ENCODE peak calls at places on chromosomes 16 and 17, in six cellular contexts. X is caudate nucleus; J is suprapubic skin; C is CD8-positive, alpha-beta memory T cell; A is heart right ventricle; K is adrenal gland. W is an unnamed sample.

GRCh38 chr17:17836818-17837379 is at the start of gene SREBF1:
- DNase-seq in X (peak), J (no peak), C (peak), A (peak), K (peak), W (peak)

GRCh38 chr16:24683847-24684493 is 45.5 kb upstream of the TNRC6A start:
- DNase-seq in X (no peak), J (no peak), C (no peak), A (no peak), K (no peak), W (no peak)

GRCh38 chr16:58032710-58033293 is 7.2 kb downstream of the MMP15 start:
- DNase-seq in X (peak), J (no peak), C (no peak), A (peak), K (peak), W (no peak)

GRCh38 chr17:68993112-68993511 is 37.9 kb upstream of the ABCA8 start:
- DNase-seq in X (no peak), J (no peak), C (no peak), A (no peak), K (peak), W (no peak)

GRCh38 chr16:79469999-79470398 is 130.5 kb downstream of the MAF start:
- DNase-seq in X (no peak), J (no peak), C (no peak), A (peak), K (peak), W (no peak)

GRCh38 chr16:50425648-50426047 is 56.9 kb upstream of the BRD7 start:
- DNase-seq in X (no peak), J (no peak), C (no peak), A (no peak), K (no peak), W (no peak)

GRCh38 chr17:1315409-1315808 is 35.9 kb downstream of the TRARG1 start:
- DNase-seq in X (no peak), J (no peak), C (no peak), A (peak), K (no peak), W (no peak)

GRCh38 chr16:85982563-85982939 is 83.6 kb downstream of the IRF8 start:
- DNase-seq in X (no peak), J (peak), C (no peak), A (peak), K (peak), W (peak)

GRCh38 chr17:77407321-77408277 is 266.8 kb downstream of the SEC14L1 start:
- DNase-seq in X (no peak), J (no peak), C (no peak), A (no peak), K (no peak), W (no peak)

GRCh38 chr17:50863221-50863843 is 2.8 kb downstream of the TOB1 start:
- DNase-seq in X (peak), J (no peak), C (no peak), A (no peak), K (peak), W (peak)

GRCh38 chr17:28381141-28381825 is 9.8 kb downstream of the SARM1 start:
- DNase-seq in X (no peak), J (peak), C (no peak), A (no peak), K (no peak), W (no peak)

GRCh38 chr17:3033248-3033640 is 30.2 kb downstream of the OR1D5 start:
- DNase-seq in X (no peak), J (peak), C (no peak), A (no peak), K (no peak), W (no peak)

DNA sequence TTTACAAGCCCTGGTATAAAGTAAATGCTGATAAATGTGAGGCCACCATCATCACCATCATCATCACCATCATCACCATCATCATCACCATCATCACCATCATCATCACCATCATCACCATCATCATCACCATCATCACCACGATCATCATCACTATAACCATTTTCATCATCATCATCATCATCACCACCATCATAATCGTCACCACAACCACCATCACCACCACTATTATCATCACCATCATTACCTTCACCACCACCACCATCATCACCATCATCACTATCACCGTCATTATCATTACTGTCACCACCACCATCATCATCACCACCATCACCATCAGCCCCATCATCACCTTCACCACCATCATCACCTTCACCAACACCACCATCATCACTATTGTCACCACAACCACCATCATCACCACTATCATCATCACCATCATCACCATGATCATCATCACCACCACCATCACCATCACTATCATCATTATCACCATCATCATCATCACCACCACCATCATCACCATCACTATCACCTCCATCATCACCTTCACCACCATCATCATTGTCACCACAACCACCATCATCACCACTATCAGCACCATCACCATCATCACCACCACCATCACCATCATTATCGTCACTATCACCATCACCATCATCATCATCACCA is 16.6 kb upstream of the ZNF469 start:
- DNase-seq in X (no peak), J (no peak), C (no peak), A (no peak), K (no peak), W (no peak)
- H3K27ac ChIP-seq in X (no peak), J (no peak), C (no peak), A (no peak), K (no peak), W (no peak)

GRCh38 chr17:49157784-49158183 is 25.2 kb downstream of the B4GALNT2 start:
- DNase-seq in X (no peak), J (no peak), C (no peak), A (no peak), K (no peak), W (no peak)

GRCh38 chr17:49151996-49152395 is 19.4 kb downstream of the B4GALNT2 start:
- DNase-seq in X (no peak), J (no peak), C (no peak), A (no peak), K (no peak), W (no peak)

DNA sequence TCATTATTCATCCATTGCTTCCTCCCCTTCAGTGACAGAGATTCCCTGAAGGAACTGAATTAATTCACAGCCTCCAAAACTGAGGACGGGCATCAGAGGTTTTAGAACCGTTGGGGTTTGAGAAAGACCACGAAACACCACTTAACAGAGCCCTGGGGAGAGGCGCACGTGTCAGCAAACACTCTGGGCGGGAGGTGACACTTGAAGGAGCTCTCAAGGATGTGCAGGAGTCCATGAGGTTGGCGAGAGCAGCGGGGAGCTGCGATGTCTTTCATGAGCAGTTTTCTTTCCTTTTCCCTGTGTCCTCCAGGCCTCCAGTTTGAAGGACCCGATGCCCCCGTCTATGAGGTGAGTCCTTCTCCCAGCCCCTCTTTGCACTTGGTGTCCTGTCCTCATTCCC is 23.7 kb downstream of the B4GALNT2 start:
- DNase-seq in X (no peak), J (no peak), C (no peak), A (no peak), K (no peak), W (no peak)
- H3K27ac ChIP-seq in X (no peak), J (no peak), C (no peak), A (no peak), K (no peak), W (no peak)

GRCh38 chr16:55384848-55385247 is 60.8 kb downstream of the IRX6 start:
- DNase-seq in X (no peak), J (no peak), C (no peak), A (no peak), K (no peak), W (no peak)
- H3K27ac ChIP-seq in X (no peak), J (no peak), C (no peak), A (peak), K (no peak), W (no peak)

GRCh38 chr17:40914456-40914855 is 23.0 kb downstream of the KRT23 start:
- DNase-seq in X (no peak), J (no peak), C (no peak), A (no peak), K (no peak), W (no peak)

GRCh38 chr17:40915721-40916256 is 21.7 kb downstream of the KRT23 start:
- DNase-seq in X (no peak), J (no peak), C (no peak), A (no peak), K (no peak), W (no peak)

GRCh38 chr17:40912506-40913220 is 24.8 kb downstream of the KRT23 start:
- DNase-seq in X (no peak), J (no peak), C (no peak), A (no peak), K (no peak), W (no peak)

GRCh38 chr17:40916366-40916765 is 21.1 kb downstream of the KRT23 start:
- DNase-seq in X (no peak), J (no peak), C (no peak), A (no peak), K (no peak), W (no peak)

GRCh38 chr17:40915199-40915661 is 22.2 kb downstream of the KRT23 start:
- DNase-seq in X (no peak), J (no peak), C (no peak), A (no peak), K (no peak), W (no peak)
- H3K27ac ChIP-seq in X (no peak), J (peak), C (no peak), A (no peak), K (no peak), W (no peak)

GRCh38 chr17:72414967-72415853 is 294.4 kb downstream of the SOX9 start:
- DNase-seq in X (no peak), J (no peak), C (no peak), A (no peak), K (no peak), W (no peak)
- H3K27ac ChIP-seq in X (peak), J (no peak), C (no peak), A (no peak), K (no peak), W (no peak)

W was measured in substantia nigra.